ENCODE peak calls at places on chromosomes 12 and 14, in seven cellular contexts. M is activated T-cell treated with anti-CD3 and anti-CD28 coated beads for 1 hour, X is hippocampal formation, A is H54, J is amniotic stem cell, E is cardiac muscle cell, Y is AG08396. K is an unnamed sample.
A peak's percentile ranks its signal among the peaks of the same experiment; 100 is the strongest.

GRCh38 chr12:10634427-10634826 is 21.0 kb upstream of the MAGOHB start:
- DNase-seq in E (no peak), Y (peak; percentile 75), X (no peak), A (peak; percentile 21), J (peak; percentile 29), M (no peak), K (no peak)

GRCh38 chr12:53480425-53481107 is 18.7 kb downstream of the MAP3K12 start:
- DNase-seq in Y (no peak), M (no peak), E (no peak), X (no peak), J (no peak), A (no peak), K (no peak)

GRCh38 chr12:80509781-80510556 is 65.9 kb downstream of the PTPRQ start:
- DNase-seq in E (no peak), X (no peak), Y (peak; percentile 7), M (no peak), J (no peak), A (no peak), K (no peak)

GRCh38 chr12:44286336-44286735 is 450.5 kb downstream of the TMEM117 start:
- DNase-seq in E (no peak), J (no peak), M (no peak), A (no peak), Y (no peak), X (no peak), K (no peak)

GRCh38 chr12:65822732-65823480 is 1.4 kb upstream of the HMGA2 start:
- DNase-seq in M (no peak), J (no peak), A (peak; percentile 57), X (no peak), E (peak; percentile 87), Y (peak; percentile 28), K (no peak)

GRCh38 chr12:118150625-118151024 is 14.7 kb downstream of the PEBP1 start:
- DNase-seq in E (no peak), X (no peak), J (no peak), Y (no peak), M (no peak), A (no peak), K (no peak)

GRCh38 chr14:93954900-93955891 is 21.2 kb downstream of the ASB2 start:
- DNase-seq in X (no peak), E (peak; percentile 66), M (no peak), J (no peak), Y (no peak), A (no peak), K (no peak)

GRCh38 chr14:53938126-53938671 is 18.4 kb downstream of the BMP4 start:
- DNase-seq in J (no peak), Y (no peak), M (no peak), A (no peak), E (no peak), X (no peak), K (no peak)

GRCh38 chr14:68141531-68142088 is 322.0 kb downstream of the RAD51B start:
- DNase-seq in M (no peak), J (no peak), A (no peak), X (no peak), E (no peak), Y (no peak), K (no peak)

GRCh38 chr12:23729354-23729753 is 220.1 kb downstream of the SOX5 start:
- DNase-seq in X (no peak), M (no peak), E (no peak), Y (peak; percentile 8), J (no peak), A (no peak), K (no peak)

GRCh38 chr12:19643635-19644034 is 204.3 kb downstream of the AEBP2 start:
- DNase-seq in M (no peak), A (peak; percentile 6), E (peak; percentile 51), X (peak; percentile 58), J (peak; percentile 30), Y (peak; percentile 19), K (no peak)

K was measured in hypothalamus.